ENCODE peak calls at places on chromosomes 7 and 10, in five cellular contexts. O is EH; G is skeletal muscle cell; I is CD4-positive, CD25-positive, alpha-beta regulatory T cell; A is HCEC 1CT. C is an unnamed sample.

GRCh38 chr7:143003393-143004051 is 23.4 kb downstream of the OR9A2 start:
- DNase-seq in G (no peak), A (peak), O (peak), I (peak), C (peak)

GRCh38 chr7:117790251-117790650 is 83.0 kb downstream of the CTTNBP2 start:
- DNase-seq in O (no peak), I (no peak), G (no peak), A (no peak), C (no peak)

GRCh38 chr7:16978358-16979244 is 96.8 kb upstream of the AGR3 start:
- DNase-seq in O (peak), G (peak), A (peak), I (no peak), C (peak)

GRCh38 chr7:25624837-25625236 is 396.6 kb upstream of the NPVF start:
- DNase-seq in A (no peak), O (no peak), G (no peak), I (no peak), C (no peak)

GRCh38 chr7:91866599-91867148 is 13.8 kb downstream of the MTERF1 start:
- DNase-seq in O (no peak), A (no peak), I (no peak), G (no peak), C (no peak)

GRCh38 chr10:35572583-35572982 is 32.6 kb upstream of the GJD4 start:
- DNase-seq in O (no peak), A (peak), G (no peak), I (no peak), C (no peak)

GRCh38 chr7:143216151-143216550 is 5.7 kb upstream of the TAS2R40 start:
- DNase-seq in I (no peak), A (peak), O (peak), G (no peak), C (no peak)

GRCh38 chr10:61931620-61932332 is 30.3 kb downstream of the ARID5B start:
- DNase-seq in A (no peak), O (peak), G (no peak), I (no peak), C (no peak)

GRCh38 chr7:151348970-151349369 is 7.4 kb downstream of the NUB1 start:
- DNase-seq in I (no peak), A (no peak), G (no peak), O (no peak), C (no peak)

GRCh38 chr7:12674861-12675260 is 12.6 kb upstream of the ARL4A start:
- DNase-seq in A (peak), I (peak), G (peak), O (peak), C (no peak)

GRCh38 chr7:66050990-66051424 is 24.6 kb upstream of the ASL start:
- DNase-seq in I (no peak), G (peak), A (peak), O (peak), C (peak)

C was measured in astrocyte of the cerebellum.